ENCODE peak calls at places on chromosomes 2 and 18, in five cellular contexts. W is epithelial cell of esophagus, S is IMR-90, P is activated B cell treated with CpG ODN at 0.5 μM for 24 hours, M is neural crest cell. I is an unnamed sample.

GRCh38 chr2:219459460-219460311 is 25.0 kb downstream of the SPEG start:
- DNase-seq in W (peak; percentile 42), S (peak; percentile 63), P (peak; percentile 39), M (peak; percentile 75), I (no peak)

GRCh38 chr2:236445678-236446077 is 123.9 kb upstream of the ACKR3 start:
- DNase-seq in W (no peak), S (no peak), P (no peak), M (no peak), I (no peak)

GRCh38 chr2:24915796-24916195 is 4.2 kb downstream of the ADCY3 start:
- DNase-seq in W (no peak), S (peak; percentile 35), P (no peak), M (no peak), I (no peak)

GRCh38 chr2:95023222-95023597 is 2.3 kb upstream of the MAL start:
- DNase-seq in W (peak; percentile 34), S (no peak), P (no peak), M (no peak), I (no peak)

GRCh38 chr2:8922431-8922830 is 81.1 kb downstream of the MBOAT2 start:
- DNase-seq in W (no peak), S (peak; percentile 61), P (no peak), M (no peak), I (no peak)

GRCh38 chr2:228417966-228418365 is 236.5 kb upstream of the SPHKAP start:
- DNase-seq in W (peak; percentile 29), S (no peak), P (no peak), M (no peak), I (no peak)

GRCh38 chr2:162261032-162261945 is 18.0 kb upstream of the FAP start:
- DNase-seq in W (peak; percentile 80), S (peak; percentile 80), P (no peak), M (no peak), I (no peak)

GRCh38 chr2:211133766-211134165 is 577.4 kb downstream of the CPS1 start:
- DNase-seq in W (no peak), S (no peak), P (no peak), M (no peak), I (no peak)

GRCh38 chr2:108236676-108237335 is 3.0 kb upstream of the SULT1C3 start:
- DNase-seq in W (peak; percentile 75), S (no peak), P (no peak), M (no peak), I (no peak)

GRCh38 chr18:4960578-4960977 is 236.5 kb downstream of the AKAIN1 start:
- DNase-seq in W (no peak), S (no peak), P (no peak), M (no peak), I (no peak)

GRCh38 chr2:205292665-205293295 is 389.5 kb upstream of the NRP2 start:
- DNase-seq in W (no peak), S (no peak), P (no peak), M (no peak), I (no peak)

GRCh38 chr2:231780123-231780908 is 766 bp downstream of the PDE6D start:
- DNase-seq in W (peak; percentile 56), S (peak; percentile 34), P (no peak), M (no peak), I (no peak)

GRCh38 chr2:42268528-42269151 is 92.4 kb downstream of the COX7A2L start:
- DNase-seq in W (peak; percentile 20), S (peak; percentile 28), P (no peak), M (no peak), I (no peak)

GRCh38 chr2:52933878-52934277 is 833.7 kb upstream of the CHAC2 start:
- DNase-seq in W (no peak), S (peak; percentile 69), P (no peak), M (no peak), I (no peak)

GRCh38 chr2:164681009-164681408 is 59.7 kb upstream of the GRB14 start:
- DNase-seq in W (no peak), S (no peak), P (no peak), M (no peak), I (no peak)

GRCh38 chr2:120867290-120868231 is 131.9 kb downstream of the GLI2 start:
- DNase-seq in W (peak; percentile 65), S (peak; percentile 77), P (no peak), M (peak; percentile 54), I (peak; percentile 92)

GRCh38 chr18:62164855-62165487 is 21.9 kb downstream of the PIGN start:
- DNase-seq in W (no peak), S (no peak), P (no peak), M (no peak), I (no peak)

GRCh38 chr2:96106991-96107882 is 9.1 kb downstream of the ADRA2B start:
- DNase-seq in W (no peak), S (no peak), P (peak; percentile 2), M (no peak), I (no peak)

GRCh38 chr2:201441409-201441808 is 9.8 kb downstream of the TRAK2 start:
- DNase-seq in W (no peak), S (no peak), P (no peak), M (no peak), I (no peak)

GRCh38 chr2:157905092-157905491 is 29.0 kb upstream of the ACVR1 start:
- DNase-seq in W (no peak), S (no peak), P (no peak), M (no peak), I (no peak)

GRCh38 chr2:235541838-235542549 is 48.2 kb downstream of the AGAP1 start:
- DNase-seq in W (no peak), S (no peak), P (no peak), M (no peak), I (no peak)

GRCh38 chr2:201129044-201129505 is 13.1 kb downstream of the CFLAR start:
- DNase-seq in W (peak; percentile 87), S (peak; percentile 89), P (no peak), M (no peak), I (peak; percentile 46)

GRCh38 chr2:25368650-25369049 is 26.9 kb upstream of the DNMT3A start:
- DNase-seq in W (no peak), S (peak; percentile 20), P (no peak), M (no peak), I (no peak)

GRCh38 chr18:22200611-22201225 is 31.3 kb downstream of the GATA6 start:
- DNase-seq in W (no peak), S (no peak), P (no peak), M (no peak), I (no peak)

GRCh38 chr18:22199005-22199404 is 29.6 kb downstream of the GATA6 start:
- DNase-seq in W (no peak), S (no peak), P (no peak), M (no peak), I (no peak)

GRCh38 chr18:22195052-22195451 is 25.7 kb downstream of the GATA6 start:
- DNase-seq in W (no peak), S (no peak), P (no peak), M (no peak), I (no peak)

GRCh38 chr18:22198163-22198562 is 28.8 kb downstream of the GATA6 start:
- DNase-seq in W (no peak), S (no peak), P (no peak), M (no peak), I (no peak)

GRCh38 chr18:22197668-22198067 is 28.3 kb downstream of the GATA6 start:
- DNase-seq in W (no peak), S (no peak), P (no peak), M (no peak), I (no peak)
- TF ChIP-seq CTCF in W (no peak), S (no peak), P (no peak), M (no peak), I (no peak)

DNA sequence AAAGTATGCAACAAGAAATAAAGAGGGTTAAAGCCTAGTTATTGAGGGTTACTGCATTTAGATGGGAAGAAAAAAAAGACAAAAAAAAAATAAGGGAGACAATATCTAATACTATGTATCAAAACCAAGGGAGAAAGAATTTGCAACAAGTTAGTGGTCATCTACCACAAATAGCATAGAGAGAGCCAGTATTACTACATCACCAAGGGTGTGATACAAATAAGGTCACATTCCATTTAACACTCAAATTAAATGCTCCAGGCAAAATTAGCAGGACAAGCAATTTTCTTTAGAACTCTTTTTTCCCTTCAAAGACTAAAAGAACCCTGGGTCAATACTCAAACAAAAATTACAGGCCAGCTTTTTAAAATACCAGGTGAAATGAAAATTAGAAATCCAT is 115.0 kb upstream of the GULP1 start:
- DNase-seq in W (no peak), S (no peak), P (no peak), M (no peak), I (no peak)
- TF ChIP-seq CTCF in W (no peak), S (no peak), P (no peak), M (no peak), I (no peak)

DNA sequence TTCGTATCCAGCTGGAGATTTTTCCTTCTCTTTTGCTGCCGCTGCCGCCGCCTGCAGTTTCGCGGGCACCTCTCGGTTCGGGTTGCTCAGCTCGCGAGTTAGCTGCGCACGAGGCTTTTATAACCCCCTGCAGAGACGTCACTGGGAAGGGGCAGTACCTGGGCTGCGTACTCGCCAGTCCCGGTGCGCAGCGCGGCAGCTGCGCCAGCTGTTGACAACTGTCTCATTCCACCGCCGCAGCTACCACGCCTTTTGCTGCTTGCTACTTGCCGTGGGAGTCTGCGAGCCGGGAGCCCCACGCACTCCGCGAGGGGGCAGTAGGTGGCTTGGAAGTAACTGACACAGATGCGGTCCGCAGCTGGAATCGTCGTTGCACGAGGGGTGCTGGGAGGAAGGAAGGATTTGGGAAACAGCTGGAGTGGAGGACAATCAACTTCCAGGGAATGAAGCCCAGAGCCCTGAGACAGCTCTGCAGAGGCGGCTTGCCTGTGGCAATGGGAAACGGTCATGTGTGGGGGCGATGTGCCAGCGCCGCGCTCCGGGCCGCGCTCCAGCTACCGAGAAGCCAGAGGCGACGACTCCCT is at the start of gene TACR1:
- DNase-seq in W (peak; percentile 73), S (peak; percentile 73), P (peak; percentile 55), M (peak; percentile 59), I (no peak)
- TF ChIP-seq CTCF in W (peak; percentile 46), S (peak; percentile 72), P (peak; percentile 43), M (peak; percentile 70), I (peak; percentile 75)

GRCh38 chr2:152200101-152200500 is 24.5 kb upstream of the STAM2 start:
- DNase-seq in W (no peak), S (peak; percentile 8), P (no peak), M (no peak), I (no peak)

GRCh38 chr2:152201466-152201830 is 25.9 kb upstream of the STAM2 start:
- DNase-seq in W (no peak), S (no peak), P (no peak), M (no peak), I (no peak)

GRCh38 chr2:152198499-152198898 is 22.9 kb upstream of the STAM2 start:
- DNase-seq in W (no peak), S (no peak), P (no peak), M (no peak), I (no peak)

DNA sequence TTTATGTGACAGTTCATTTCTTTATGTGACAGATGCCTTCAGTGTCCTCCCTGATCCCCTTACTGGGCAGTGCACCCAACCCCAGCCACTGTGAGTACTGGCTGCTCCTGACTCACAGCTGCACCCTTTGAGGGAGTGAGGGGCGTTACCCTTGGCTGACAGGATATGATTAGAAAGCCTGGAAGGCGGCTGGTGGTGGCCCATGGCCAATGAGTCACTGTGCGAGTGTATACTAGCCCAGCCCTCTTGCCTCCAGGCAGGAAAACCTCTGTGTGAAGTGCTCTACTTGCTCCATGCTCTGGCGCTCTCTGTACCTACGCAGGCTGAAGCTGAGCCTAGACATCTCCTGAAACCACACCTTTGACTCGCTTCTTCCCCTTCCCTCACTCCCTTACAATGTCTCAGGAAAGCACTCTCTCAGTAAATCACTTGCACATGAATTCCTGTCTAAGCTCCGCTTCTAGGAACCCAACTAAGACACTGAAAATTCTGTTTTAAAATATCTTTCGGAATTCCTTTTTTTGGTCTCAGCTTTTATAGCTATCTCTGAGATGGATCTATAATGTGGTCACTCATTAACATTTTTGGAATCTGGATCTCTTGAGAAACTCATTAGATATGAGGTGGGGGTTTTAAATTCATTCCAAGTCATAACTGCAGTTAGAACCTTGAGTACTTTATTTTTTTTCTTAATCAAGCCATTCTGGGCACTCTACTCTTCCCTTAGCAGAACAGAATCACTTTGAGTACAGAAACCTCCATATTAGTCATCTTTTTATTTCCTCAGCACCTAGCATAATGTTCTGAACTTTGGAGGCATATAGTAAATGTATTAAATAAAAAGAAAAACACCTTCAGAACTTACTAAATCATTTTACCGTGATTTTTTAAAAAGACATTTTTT is 25.3 kb upstream of the STAM2 start:
- DNase-seq in W (peak; percentile 100), S (peak; percentile 98), P (no peak), M (no peak), I (peak; percentile 91)
- TF ChIP-seq CTCF in W (no peak), S (no peak), P (no peak), M (no peak), I (no peak)

I was measured in osteocyte.